ENCODE peak calls at places on chromosomes 5 and 9, in four cellular contexts. Z, Q, G and L are unnamed samples.
A peak's percentile ranks its signal among the peaks of the same experiment; 100 is the strongest.

GRCh38 chr5:113281194-113281593 is 153.6 kb downstream of the TSSK1B start:
- DNase-seq in Z (no peak), Q (no peak), G (peak; percentile 66), L (no peak)

GRCh38 chr9:123772967-123773366 is 157.0 kb downstream of the DENND1A start:
- DNase-seq in Z (no peak), Q (no peak), G (no peak), L (no peak)

GRCh38 chr9:21078702-21079101 is 960 bp upstream of the IFNB1 start:
- DNase-seq in Z (no peak), Q (no peak), G (no peak), L (peak; percentile 11)

GRCh38 chr5:179239256-179240135 is 105.8 kb downstream of the ADAMTS2 start:
- DNase-seq in Z (no peak), Q (peak; percentile 0), G (no peak), L (no peak)

GRCh38 chr5:35237580-35238376 is 7.5 kb upstream of the PRLR start:
- DNase-seq in Z (peak; percentile 53), Q (no peak), G (no peak), L (no peak)

GRCh38 chr5:133531634-133532033 is 80.7 kb downstream of the FSTL4 start:
- DNase-seq in Z (no peak), Q (no peak), G (peak; percentile 20), L (peak; percentile 57)

GRCh38 chr9:110031511-110032173 is 176.3 kb downstream of the C9orf152 start:
- DNase-seq in Z (peak; percentile 38), Q (no peak), G (peak; percentile 78), L (peak; percentile 92)

GRCh38 chr5:151770383-151771258 is 1.1 kb upstream of the G3BP1 start:
- DNase-seq in Z (peak; percentile 77), Q (peak; percentile 81), G (peak; percentile 73), L (peak; percentile 94)

GRCh38 chr5:163379298-163380155 is 57.9 kb upstream of the CCNG1 start:
- DNase-seq in Z (peak; percentile 54), Q (no peak), G (peak; percentile 86), L (peak; percentile 88)

GRCh38 chr9:15422355-15423327 is at the start of gene SNAPC3:
- DNase-seq in Z (peak; percentile 96), Q (peak; percentile 90), G (peak; percentile 92), L (peak; percentile 96)
- TF ChIP-seq CTCF in Z (no peak), Q (no peak), G (no peak), L (peak; percentile 10)

GRCh38 chr9:93952119-93952783 is 2.9 kb downstream of the BARX1 start:
- DNase-seq in Z (no peak), Q (no peak), G (no peak), L (no peak)

GRCh38 chr9:93952784-93953491 is 2.2 kb downstream of the BARX1 start:
- DNase-seq in Z (peak; percentile 43), Q (no peak), G (no peak), L (no peak)

GRCh38 chr9:93949694-93950449 is 5.3 kb downstream of the BARX1 start:
- DNase-seq in Z (no peak), Q (no peak), G (no peak), L (no peak)

GRCh38 chr9:93950619-93951601 is 4.2 kb downstream of the BARX1 start:
- DNase-seq in Z (peak; percentile 54), Q (no peak), G (no peak), L (peak; percentile 23)

DNA sequence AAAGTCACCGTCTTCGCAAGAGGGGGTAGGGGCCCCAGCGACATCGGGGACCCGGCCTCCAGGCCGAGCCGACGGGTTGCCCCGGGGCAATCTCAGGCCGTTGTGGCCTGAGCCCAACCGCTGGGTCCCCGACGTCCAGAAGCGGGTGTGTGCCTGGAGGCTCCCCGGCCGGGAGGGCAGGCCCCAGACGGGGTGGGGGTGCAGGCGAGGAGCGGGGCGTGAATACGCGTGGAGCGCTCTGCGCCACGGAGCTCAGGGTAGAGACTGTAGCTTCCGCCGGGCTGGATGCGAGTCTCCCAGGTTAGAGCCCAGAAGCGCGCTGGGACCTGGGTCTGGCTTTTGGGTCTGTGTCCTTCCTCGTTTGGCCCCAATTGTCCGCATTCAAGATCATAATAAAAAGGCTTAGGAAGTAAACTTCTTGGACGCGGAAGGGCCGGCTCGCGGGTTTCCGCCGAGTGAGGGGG is 3.5 kb downstream of the BARX1 start:
- DNase-seq in Z (no peak), Q (no peak), G (no peak), L (no peak)
- H3K4me3 ChIP-seq in Z (no peak overlapping the region), Q (no peak overlapping the region), G (no peak overlapping the region), L (no peak overlapping the region)

GRCh38 chr5:909994-910768 is 17.5 kb downstream of the TRIP13 start:
- DNase-seq in Z (no peak), Q (no peak), G (no peak), L (no peak)
- TF ChIP-seq CTCF in Z (no peak), Q (no peak), G (no peak), L (no peak)

DNA sequence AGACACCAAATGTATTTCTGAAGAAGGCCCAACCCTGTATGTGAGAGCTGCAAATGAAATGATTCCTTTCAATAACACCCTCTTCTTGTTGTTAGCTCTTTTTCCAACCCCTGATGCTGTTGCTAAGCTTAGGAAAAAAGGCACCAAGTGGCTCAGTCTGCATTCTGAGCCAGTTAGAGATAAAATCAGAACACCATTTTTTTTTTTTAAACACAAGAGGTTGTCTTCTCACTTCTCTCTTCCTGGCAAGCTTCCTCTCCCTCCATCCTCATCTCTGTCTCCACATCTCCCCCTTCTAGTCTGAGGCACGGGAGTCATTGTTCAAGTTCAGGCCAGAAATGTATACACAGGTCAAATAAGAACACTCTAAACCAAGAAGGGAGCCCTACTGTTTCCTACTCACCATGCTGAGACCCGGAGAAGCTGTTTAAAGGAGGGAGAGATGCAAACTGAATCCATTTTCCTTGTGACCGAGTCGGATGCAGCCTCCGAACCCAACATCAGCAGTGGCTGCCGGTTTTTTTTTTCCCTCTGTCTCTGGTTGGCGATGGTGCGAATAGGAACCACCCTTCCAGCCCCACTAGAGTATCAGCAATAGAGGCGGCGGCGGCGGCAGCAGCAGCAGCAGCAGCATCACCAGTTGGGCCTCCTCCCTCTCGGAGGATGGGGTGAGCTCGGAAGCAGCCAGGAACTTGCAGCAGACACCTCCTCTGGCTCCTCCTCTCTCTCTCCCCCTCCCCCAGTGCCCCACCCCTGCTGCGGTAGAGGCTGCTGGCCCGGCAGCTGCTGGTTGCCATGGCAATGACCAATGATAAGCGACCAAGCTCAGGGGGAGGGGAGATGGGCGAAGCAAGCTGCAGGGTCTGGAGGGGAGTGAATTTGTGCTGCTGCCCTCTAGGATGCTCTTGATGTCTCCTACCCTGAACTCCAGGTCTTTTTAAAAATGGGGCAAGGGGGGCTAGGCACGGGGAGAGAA is at the start of gene JAKMIP2:
- DNase-seq in Z (peak; percentile 91), Q (peak; percentile 64), G (peak; percentile 2), L (peak; percentile 94)
- H3K4me3 ChIP-seq in Z (peak within 1 kb of the TSS; percentile 31), Q (peak within 1 kb of the TSS; percentile 22), G (peak within 1 kb of the TSS; percentile 66), L (peak within 1 kb of the TSS; percentile 52)

GRCh38 chr9:106947501-106947900 is 84.5 kb downstream of the ZNF462 start:
- DNase-seq in Z (no peak), Q (no peak), G (no peak), L (peak; percentile 29)
- TF ChIP-seq CTCF in Z (no peak), Q (no peak), G (no peak), L (no peak)

GRCh38 chr5:4420177-4420576 is 720.0 kb upstream of the ADAMTS16 start:
- DNase-seq in Z (no peak), Q (no peak), G (no peak), L (no peak)
- H3K4me3 ChIP-seq in Z (no peak overlapping the region), Q (no peak overlapping the region), G (no peak overlapping the region), L (no peak overlapping the region)

DNA sequence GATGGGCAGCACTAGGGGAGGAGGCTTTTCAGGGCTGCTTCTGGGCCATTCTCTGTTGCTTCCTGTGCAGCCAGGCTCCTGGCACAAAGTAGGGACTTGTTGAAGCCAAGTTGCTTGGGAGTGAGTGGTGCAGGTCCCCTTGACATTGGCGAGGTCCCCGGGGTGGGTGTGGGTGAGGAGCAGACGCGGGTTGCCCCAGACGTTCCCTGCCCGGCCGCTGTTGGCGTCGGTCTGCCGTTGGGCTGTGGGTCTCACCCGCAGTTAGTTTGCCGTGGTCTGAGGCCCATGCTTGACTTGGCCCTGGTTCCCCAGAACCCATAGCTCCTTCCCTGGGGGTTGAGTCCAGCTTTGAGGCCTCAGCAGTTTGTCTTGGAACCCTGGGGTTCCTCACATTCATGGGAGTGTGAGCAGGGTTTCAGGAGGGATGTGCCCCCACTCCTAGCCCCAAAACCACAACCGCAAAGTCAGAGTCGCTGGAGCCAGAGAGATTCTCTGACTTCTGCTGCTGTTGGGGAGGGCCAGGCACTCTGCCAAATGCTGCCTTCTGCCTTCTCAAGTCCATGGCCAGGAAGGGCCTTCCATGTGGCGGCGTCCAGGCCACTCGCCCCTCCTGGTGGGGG is 77.5 kb downstream of the RXRA start:
- DNase-seq in Z (no peak), Q (peak; percentile 80), G (peak; percentile 52), L (peak; percentile 86)
- TF ChIP-seq CTCF in Z (no peak), Q (no peak), G (no peak), L (no peak)

GRCh38 chr9:127756233-127756632 is 21.1 kb upstream of the TOR2A start:
- DNase-seq in Z (no peak), Q (no peak), G (no peak), L (no peak)
- H3K4me3 ChIP-seq in Z (no peak overlapping the region), Q (no peak overlapping the region), G (no peak overlapping the region), L (no peak overlapping the region)

GRCh38 chr9:27453860-27454553 is 70.1 kb upstream of the IFNK start:
- DNase-seq in Z (no peak), Q (no peak), G (no peak), L (no peak)
- TF ChIP-seq CTCF in Z (no peak), Q (no peak), G (no peak), L (no peak)

GRCh38 chr5:5752844-5753243 is 330.4 kb downstream of the ICE1 start:
- DNase-seq in Z (no peak), Q (no peak), G (no peak), L (no peak)
- H3K4me3 ChIP-seq in Z (no peak overlapping the region), Q (no peak overlapping the region), G (no peak overlapping the region), L (no peak overlapping the region)